ENCODE peak calls at places on chromosomes 16 and 17, in six cellular contexts. P, C, J, R, E and V are unnamed samples. For H3K9me3, the result is how much of the 10 kb centered on the place peaks cover.

GRCh38 chr16:68342620-68343019 is 31.8 kb downstream of the PRMT7 start:
- DNase-seq in R (no peak), C (no peak), E (no peak), P (no peak), J (no peak), V (no peak)

GRCh38 chr17:38583176-38583575 is 22.6 kb downstream of the SRCIN1 start:
- DNase-seq in P (no peak), E (no peak), C (no peak), J (no peak), R (no peak), V (no peak)

GRCh38 chr17:62109378-62109902 is 44.4 kb upstream of the MED13 start:
- DNase-seq in R (peak), E (peak), J (peak), P (peak), C (peak), V (peak)

GRCh38 chr17:57211010-57211411 is 45.3 kb upstream of the MSI2 start:
- DNase-seq in R (no peak), J (no peak), P (no peak), E (no peak), C (no peak), V (peak)

GRCh38 chr17:15348030-15348429 is 6.6 kb upstream of the TEKT3 start:
- DNase-seq in C (peak), J (no peak), E (no peak), P (no peak), R (no peak), V (no peak)

GRCh38 chr16:19991614-19992013 is 82.1 kb downstream of the GPR139 start:
- DNase-seq in E (no peak), R (no peak), P (peak), J (no peak), C (no peak), V (no peak)

GRCh38 chr16:27315333-27316037 is 1.7 kb downstream of the IL4R start:
- DNase-seq in P (peak), C (peak), E (no peak), J (peak), R (no peak), V (peak)

GRCh38 chr17:29613856-29614255 is 8.9 kb downstream of the CORO6 start:
- DNase-seq in E (no peak), C (no peak), P (no peak), J (no peak), R (no peak), V (no peak)

GRCh38 chr16:3725291-3725690 is 8.0 kb upstream of the TRAP1 start:
- DNase-seq in P (no peak), C (no peak), J (no peak), E (no peak), R (no peak), V (no peak)

GRCh38 chr17:38403491-38403890 is 24.8 kb upstream of the ARHGAP23 start:
- DNase-seq in P (peak), R (no peak), J (no peak), E (no peak), C (peak), V (peak)

GRCh38 chr17:30379303-30380105 is 777 bp downstream of the CPD start:
- DNase-seq in R (no peak), J (peak), E (no peak), P (peak), C (no peak), V (peak)

GRCh38 chr16:70656712-70657263 is 10.4 kb downstream of the IL34 start:
- DNase-seq in C (no peak), E (no peak), J (peak), R (no peak), P (peak), V (no peak)

GRCh38 chr17:45146616-45147101 is 1.6 kb upstream of the HEXIM1 start:
- DNase-seq in J (peak), R (no peak), P (peak), C (peak), E (no peak), V (peak)

GRCh38 chr17:43406676-43407645 is 8.2 kb downstream of the ARL4D start:
- DNase-seq in J (no peak), P (peak), C (peak), R (no peak), E (no peak), V (peak)

GRCh38 chr17:75571885-75572215 is 15.8 kb upstream of the MYO15B start:
- DNase-seq in J (no peak), E (no peak), C (no peak), R (no peak), P (no peak), V (no peak)

GRCh38 chr16:25155553-25156460 is 44.3 kb downstream of the LCMT1 start:
- DNase-seq in E (no peak), J (no peak), R (no peak), P (no peak), C (peak), V (peak)

GRCh38 chr17:36813357-36813756 is 123.9 kb upstream of the LHX1 start:
- DNase-seq in C (no peak), R (no peak), J (no peak), P (peak), E (no peak), V (no peak)

GRCh38 chr16:79698341-79698753 is 97.8 kb upstream of the MAF start:
- DNase-seq in R (no peak), P (no peak), C (peak), E (no peak), J (peak), V (peak)

GRCh38 chr16:31196324-31197088 is 6.1 kb downstream of the PYCARD start:
- DNase-seq in J (peak), R (no peak), C (no peak), E (no peak), P (no peak), V (no peak)

GRCh38 chr16:31199430-31200041 is 3.0 kb downstream of the PYCARD start:
- DNase-seq in E (no peak), R (no peak), J (peak), P (no peak), C (no peak), V (no peak)

GRCh38 chr16:31201511-31202401 is 804 bp downstream of the PYCARD start:
- DNase-seq in E (no peak), J (peak), C (no peak), P (peak), R (no peak), V (peak)

GRCh38 chr16:31200821-31201510 is 1.6 kb downstream of the PYCARD start:
- DNase-seq in P (no peak), J (peak), C (no peak), E (no peak), R (no peak), V (peak)

GRCh38 chr16:31198207-31198882 is 4.2 kb downstream of the PYCARD start:
- DNase-seq in E (no peak), P (no peak), R (no peak), J (no peak), C (no peak), V (no peak)
- H4K91ac ChIP-seq in E (no peak), P (no peak), R (no peak), J (no peak), C (no peak), V (no peak)

GRCh38 chr16:5465714-5466113 is 368.1 kb upstream of the EEF2KMT start:
- DNase-seq in J (no peak), P (no peak), E (no peak), R (no peak), C (no peak), V (no peak)

GRCh38 chr16:5461141-5461540 is 363.5 kb upstream of the EEF2KMT start:
- DNase-seq in R (no peak), E (no peak), J (no peak), C (no peak), P (no peak), V (no peak)

GRCh38 chr16:5459863-5460262 is 362.3 kb upstream of the EEF2KMT start:
- DNase-seq in R (no peak), J (no peak), P (no peak), E (no peak), C (no peak), V (no peak)

GRCh38 chr16:5461574-5461973 is 364.0 kb upstream of the EEF2KMT start:
- DNase-seq in R (no peak), C (no peak), J (no peak), E (no peak), P (no peak), V (no peak)

DNA sequence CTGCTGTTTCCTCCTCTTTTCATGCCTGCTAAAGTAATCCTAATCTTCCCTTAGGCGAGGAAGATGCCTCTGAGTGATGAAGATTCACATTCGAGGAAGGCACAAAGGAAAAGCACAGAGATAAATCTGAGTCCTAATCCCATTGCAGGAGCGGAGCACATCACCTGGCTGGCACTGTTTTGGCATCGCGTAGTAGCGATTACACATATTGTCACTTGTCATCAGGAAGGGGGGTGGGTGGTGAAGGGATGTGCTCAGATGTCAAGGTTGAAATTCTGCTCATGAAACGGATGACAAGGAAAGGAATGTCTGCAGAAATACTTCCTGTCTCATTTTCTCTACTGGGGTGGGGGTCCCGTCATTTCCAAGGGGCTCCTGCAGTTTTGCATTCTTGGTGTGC is 363.1 kb upstream of the EEF2KMT start:
- DNase-seq in J (no peak), E (no peak), C (no peak), P (no peak), R (no peak), V (no peak)
- H3K9me3 ChIP-seq in J (under half), E (under half), C (under half), P (under half), R (under half), V (under half)

GRCh38 chr17:68288375-68288774 is 2.6 kb downstream of the SLC16A6 start:
- DNase-seq in R (no peak), P (no peak), J (peak), C (no peak), E (no peak), V (peak)
- H3K27ac ChIP-seq in R (no peak), P (no peak), J (no peak), C (no peak), E (no peak), V (no peak)

GRCh38 chr16:87319997-87320491 is 2.9 kb upstream of the C16orf95 start:
- DNase-seq in P (no peak), J (no peak), E (no peak), R (no peak), C (no peak), V (no peak)
- H4K91ac ChIP-seq in P (no peak), J (no peak), E (no peak), R (no peak), C (no peak), V (peak)

GRCh38 chr17:26782153-26782552 is 511.8 kb upstream of the WSB1 start:
- DNase-seq in C (no peak), J (no peak), R (no peak), E (no peak), P (no peak), V (no peak)
- H3K9me3 ChIP-seq in C (under half), J (under half), R (half or more), E (under half), P (half or more), V (under half)

DNA sequence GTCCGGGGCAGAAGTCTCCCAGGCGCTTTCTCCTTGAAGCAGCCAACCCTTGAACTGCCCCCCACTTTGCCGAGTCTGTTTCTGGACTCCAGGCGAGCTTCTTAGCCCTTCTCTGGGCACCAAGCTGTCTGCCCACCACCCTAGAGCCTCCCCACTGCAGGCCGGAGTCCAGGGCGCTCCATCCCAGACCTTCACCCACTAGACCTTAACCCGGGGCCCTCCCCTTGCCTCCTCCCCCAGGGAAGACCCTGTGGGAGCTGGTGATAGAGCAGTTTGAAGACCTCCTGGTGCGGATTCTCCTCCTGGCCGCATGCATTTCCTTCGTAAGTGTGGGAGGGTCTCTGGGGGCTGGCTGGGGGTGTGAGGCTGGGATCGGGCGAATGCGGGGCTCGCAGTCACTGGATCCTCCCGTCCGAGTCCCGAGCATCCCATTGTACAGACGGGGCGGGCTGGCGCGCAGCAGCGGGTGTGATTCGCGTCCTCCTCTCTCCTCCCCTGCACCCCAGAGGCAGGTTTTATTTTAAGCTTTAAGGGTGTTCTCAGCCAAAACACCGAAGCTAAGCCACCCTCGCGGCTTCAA is 1.1 kb downstream of the ATP2A1 start:
- DNase-seq in P (no peak), J (no peak), E (no peak), C (no peak), R (no peak), V (no peak)
- H3K27ac ChIP-seq in P (no peak), J (no peak), E (peak), C (peak), R (peak), V (no peak)

GRCh38 chr17:6079155-6079554 is 9.0 kb downstream of the WSCD1 start:
- DNase-seq in J (no peak), P (no peak), E (no peak), R (no peak), C (no peak), V (no peak)

GRCh38 chr17:6077746-6078145 is 7.6 kb downstream of the WSCD1 start:
- DNase-seq in R (no peak), C (no peak), J (no peak), E (peak), P (no peak), V (no peak)

GRCh38 chr17:6079960-6080359 is 9.8 kb downstream of the WSCD1 start:
- DNase-seq in R (no peak), P (no peak), C (no peak), E (no peak), J (no peak), V (no peak)

GRCh38 chr17:6080711-6081430 is 10.7 kb downstream of the WSCD1 start:
- DNase-seq in J (no peak), E (no peak), C (no peak), R (no peak), P (no peak), V (no peak)

DNA sequence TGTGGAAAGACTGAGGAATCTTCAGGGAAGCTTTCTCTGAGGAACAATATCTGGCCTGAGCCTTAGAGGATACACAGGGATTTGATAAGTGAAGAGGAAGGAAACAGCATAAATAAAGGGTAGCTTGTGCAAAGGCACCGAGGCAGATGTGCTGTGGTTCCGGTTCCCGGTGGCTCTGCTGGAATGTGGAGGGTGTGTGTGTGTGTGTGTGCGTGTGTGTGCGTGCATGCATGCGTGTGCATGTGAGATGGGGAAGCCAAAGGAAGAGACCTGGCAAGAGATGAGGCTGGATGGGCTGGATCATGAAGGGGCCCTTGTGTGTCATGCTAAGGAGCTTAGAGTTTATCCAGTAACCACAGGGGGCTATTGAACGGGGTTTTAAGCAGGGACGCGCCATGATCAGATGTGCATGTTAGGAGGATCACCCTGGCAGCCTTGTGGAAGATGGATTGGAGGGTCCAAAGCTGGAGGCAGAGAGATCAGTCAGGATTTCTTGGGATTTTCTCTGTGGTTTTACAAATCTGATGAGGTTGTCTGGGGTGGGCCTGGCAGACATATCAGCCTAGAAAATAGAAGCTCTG is 8.3 kb downstream of the WSCD1 start:
- DNase-seq in P (no peak), J (no peak), C (no peak), E (no peak), R (no peak), V (no peak)
- H4K91ac ChIP-seq in P (no peak), J (no peak), C (no peak), E (no peak), R (no peak), V (no peak)